ENCODE peak calls at places on chromosomes 3 and 15, in eight cellular contexts. W, Q, N, T, K, G, A and L are unnamed samples.

GRCh38 chr15:42184313-42184712 is 23.8 kb downstream of the VPS39 start:
- DNase-seq in W (no peak), Q (no peak), N (no peak), T (no peak), K (no peak), G (no peak), A (no peak), L (no peak)

GRCh38 chr3:51550080-51550819 is 11.7 kb downstream of the RAD54L2 start:
- DNase-seq in W (no peak), Q (no peak), N (no peak), T (no peak), K (no peak), G (no peak), A (no peak), L (no peak)

GRCh38 chr3:190671658-190672057 is 157.8 kb downstream of the IL1RAP start:
- DNase-seq in W (no peak), Q (no peak), N (no peak), T (no peak), K (peak), G (no peak), A (peak), L (no peak)

GRCh38 chr3:134369231-134369741 is 5.0 kb downstream of the AMOTL2 start:
- DNase-seq in W (no peak), Q (no peak), N (no peak), T (no peak), K (peak), G (peak), A (peak), L (no peak)

GRCh38 chr3:184562146-184562861 is 719 bp downstream of the EPHB3 start:
- DNase-seq in W (no peak), Q (peak), N (no peak), T (no peak), K (no peak), G (no peak), A (no peak), L (no peak)

GRCh38 chr15:80695911-80696651 is 971 bp downstream of the ABHD17C start:
- DNase-seq in W (peak), Q (peak), N (peak), T (no peak), K (no peak), G (peak), A (peak), L (peak)

GRCh38 chr3:194736896-194737600 is 51.4 kb downstream of the FAM43A start:
- DNase-seq in W (no peak), Q (no peak), N (no peak), T (no peak), K (no peak), G (no peak), A (no peak), L (no peak)

GRCh38 chr3:196192036-196193001 is 18.9 kb downstream of the ZDHHC19 start:
- DNase-seq in W (peak), Q (no peak), N (no peak), T (no peak), K (no peak), G (no peak), A (no peak), L (no peak)

GRCh38 chr3:127734754-127735473 is 62.2 kb downstream of the ABTB1 start:
- DNase-seq in W (no peak), Q (no peak), N (no peak), T (no peak), K (peak), G (peak), A (peak), L (peak)

GRCh38 chr3:48436477-48436787 is 3.5 kb downstream of the CCDC51 start:
- DNase-seq in W (no peak), Q (no peak), N (no peak), T (no peak), K (no peak), G (no peak), A (no peak), L (no peak)

GRCh38 chr3:195612075-195612800 is 28.5 kb upstream of the APOD start:
- DNase-seq in W (no peak), Q (no peak), N (no peak), T (no peak), K (peak), G (peak), A (no peak), L (no peak)

GRCh38 chr3:188348445-188349244 is 194.7 kb downstream of the LPP start:
- DNase-seq in W (no peak), Q (no peak), N (no peak), T (no peak), K (peak), G (peak), A (peak), L (peak)

GRCh38 chr3:173660645-173661299 is 263.2 kb downstream of the NLGN1 start:
- DNase-seq in W (no peak), Q (no peak), N (no peak), T (no peak), K (peak), G (peak), A (peak), L (peak)

GRCh38 chr3:142027295-142027694 is 122.0 kb downstream of the TFDP2 start:
- DNase-seq in W (no peak), Q (no peak), N (no peak), T (no peak), K (no peak), G (no peak), A (peak), L (no peak)

GRCh38 chr3:71323558-71323957 is 260.0 kb downstream of the FOXP1 start:
- DNase-seq in W (no peak), Q (no peak), N (no peak), T (no peak), K (no peak), G (no peak), A (no peak), L (no peak)

GRCh38 chr3:116339441-116340028 is 105.8 kb downstream of the LSAMP start:
- DNase-seq in W (no peak), Q (no peak), N (no peak), T (no peak), K (peak), G (peak), A (peak), L (no peak)